ENCODE peak calls at places on chromosomes 5 and 9, in four cellular contexts. H, N, Q and M are unnamed samples.
A peak's percentile ranks its signal among the peaks of the same experiment; 100 is the strongest.

GRCh38 chr5:173441053-173441628 is 112.9 kb upstream of the STC2 start:
- DNase-seq in Q (no peak), H (no peak), N (no peak), M (no peak)

GRCh38 chr5:38257236-38258036 is 923 bp upstream of the EGFLAM start:
- DNase-seq in Q (no peak), H (no peak), N (no peak), M (no peak)

GRCh38 chr9:4315582-4316215 is 15.8 kb upstream of the GLIS3 start:
- DNase-seq in Q (peak; percentile 72), H (peak; percentile 84), N (peak; percentile 73), M (no peak)

GRCh38 chr9:130390371-130390770 is 54.4 kb upstream of the ASS1 start:
- DNase-seq in N (no peak), H (no peak), Q (no peak), M (no peak)

GRCh38 chr5:149959406-149960236 is 937 bp upstream of the SLC26A2 start:
- DNase-seq in H (peak; percentile 73), Q (peak; percentile 45), N (no peak), M (no peak)

GRCh38 chr5:168939131-168939530 is 360.0 kb upstream of the PANK3 start:
- DNase-seq in Q (no peak), H (no peak), N (no peak), M (no peak)

GRCh38 chr9:19358691-19359090 is 21.3 kb downstream of the RPS6 start:
- DNase-seq in N (no peak), Q (no peak), H (no peak), M (no peak)

GRCh38 chr9:89690334-89690912 is 85.6 kb downstream of the GADD45G start:
- DNase-seq in Q (no peak), H (no peak), N (no peak), M (no peak)

GRCh38 chr5:59810041-59810440 is 83.5 kb downstream of the PDE4D start:
- DNase-seq in N (peak; percentile 46), Q (peak; percentile 69), H (peak; percentile 78), M (peak; percentile 62)

GRCh38 chr9:115923410-115923809 is 230.2 kb upstream of the PAPPA start:
- DNase-seq in N (no peak), Q (no peak), H (no peak), M (no peak)

GRCh38 chr5:143527808-143528207 is 124.3 kb upstream of the NR3C1 start:
- DNase-seq in Q (no peak), N (no peak), H (peak; percentile 35), M (peak; percentile 15)

GRCh38 chr9:19028835-19029451 is 4.1 kb downstream of the SAXO1 start:
- DNase-seq in N (no peak), Q (peak; percentile 70), H (peak; percentile 69), M (peak; percentile 59)

GRCh38 chr5:137294604-137295003 is 204.5 kb downstream of the SPOCK1 start:
- DNase-seq in N (no peak), Q (no peak), H (no peak), M (no peak)

GRCh38 chr5:995318-995717 is 13.3 kb upstream of the NKD2 start:
- DNase-seq in N (no peak), Q (no peak), H (no peak), M (no peak)

GRCh38 chr9:3760031-3760430 is 234.2 kb upstream of the RFX3 start:
- DNase-seq in H (peak; percentile 84), N (no peak), Q (no peak), M (no peak)

GRCh38 chr5:172887735-172888134 is 53.7 kb downstream of the ERGIC1 start:
- DNase-seq in N (no peak), Q (peak; percentile 88), H (no peak), M (no peak)

GRCh38 chr9:71514344-71514975 is 253.9 kb downstream of the CEMIP2 start:
- DNase-seq in Q (no peak), H (peak; percentile 90), N (no peak), M (no peak)

GRCh38 chr5:114176356-114176755 is 185.5 kb upstream of the KCNN2 start:
- DNase-seq in Q (peak; percentile 10), H (peak; percentile 55), N (no peak), M (no peak)

GRCh38 chr5:104628906-104629305 is 1066.3 kb upstream of the NUDT12 start:
- DNase-seq in H (peak; percentile 2), Q (no peak), N (no peak), M (no peak)

GRCh38 chr5:31193026-31193425 is 460 bp upstream of the CDH6 start:
- DNase-seq in Q (no peak), N (no peak), H (no peak), M (no peak)

GRCh38 chr5:171614511-171614910 is 171.1 kb upstream of the SMIM23 start:
- DNase-seq in N (no peak), Q (no peak), H (no peak), M (no peak)

GRCh38 chr9:113886471-113886870 is 10.4 kb downstream of the ZNF618 start:
- DNase-seq in N (no peak), Q (no peak), H (no peak), M (no peak)

GRCh38 chr5:57298985-57299491 is 125.2 kb downstream of the GPBP1 start:
- DNase-seq in N (no peak), H (peak; percentile 84), Q (peak; percentile 80), M (peak; percentile 85)

GRCh38 chr5:10863763-10864383 is 102.8 kb upstream of the DAP start:
- DNase-seq in Q (peak; percentile 33), H (peak; percentile 47), N (no peak), M (no peak)

GRCh38 chr5:128876848-128877387 is 88.4 kb upstream of the SLC27A6 start:
- DNase-seq in Q (no peak), H (no peak), N (no peak), M (no peak)

GRCh38 chr9:79583957-79584654 is 12.3 kb downstream of the TLE4 start:
- DNase-seq in N (no peak), H (no peak), Q (no peak), M (no peak)

GRCh38 chr5:69083412-69083811 is 10.4 kb upstream of the SLC30A5 start:
- DNase-seq in H (peak; percentile 58), Q (no peak), N (no peak), M (no peak)

GRCh38 chr9:100465270-100465669 is 7.7 kb upstream of the TMEFF1 start:
- DNase-seq in N (no peak), Q (no peak), H (no peak), M (no peak)

GRCh38 chr9:111036068-111036789 is 2.0 kb downstream of the LPAR1 start:
- DNase-seq in N (no peak), H (peak; percentile 73), Q (peak; percentile 66), M (no peak)
- TF ChIP-seq CTCF in N (no peak), H (peak; percentile 79), Q (peak; percentile 83), M (peak; percentile 72)

GRCh38 chr9:98807070-98807810 is at the start of gene GALNT12:
- DNase-seq in Q (no peak), H (no peak), N (no peak), M (no peak)
- TF ChIP-seq CTCF in Q (no peak), H (no peak), N (no peak), M (no peak)

DNA sequence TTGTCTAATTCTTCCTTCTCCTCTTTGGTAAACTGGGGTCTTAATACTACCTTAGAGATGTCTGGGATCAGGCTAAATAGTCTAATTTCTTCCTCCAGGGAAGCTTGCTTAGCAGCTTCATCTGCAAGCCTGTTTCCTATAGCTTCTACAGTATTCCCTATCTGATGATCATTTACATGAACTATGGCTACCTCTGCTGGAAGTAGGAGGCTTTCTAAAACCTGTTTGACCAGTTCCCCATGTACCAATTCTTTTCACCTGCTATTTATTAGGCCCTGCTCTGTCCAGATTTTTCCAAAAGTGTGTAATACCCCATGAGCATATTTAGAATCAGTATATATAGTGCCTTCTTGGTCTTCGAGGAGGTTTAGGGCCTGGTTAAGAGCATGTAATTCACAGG is 619.8 kb downstream of the HINT1 start:
- DNase-seq in Q (no peak), N (no peak), H (peak; percentile 68), M (no peak)
- TF ChIP-seq CTCF in Q (no peak), N (no peak), H (peak; percentile 35), M (no peak)

GRCh38 chr5:5882706-5883105 is 460.2 kb downstream of the ICE1 start:
- DNase-seq in H (no peak), N (no peak), Q (no peak), M (no peak)

GRCh38 chr5:5883116-5883515 is 460.6 kb downstream of the ICE1 start:
- DNase-seq in N (no peak), Q (no peak), H (no peak), M (no peak)

GRCh38 chr5:5880364-5880763 is 457.9 kb downstream of the ICE1 start:
- DNase-seq in Q (no peak), H (no peak), N (no peak), M (no peak)

GRCh38 chr5:5883562-5883961 is 461.1 kb downstream of the ICE1 start:
- DNase-seq in Q (no peak), N (no peak), H (no peak), M (no peak)

DNA sequence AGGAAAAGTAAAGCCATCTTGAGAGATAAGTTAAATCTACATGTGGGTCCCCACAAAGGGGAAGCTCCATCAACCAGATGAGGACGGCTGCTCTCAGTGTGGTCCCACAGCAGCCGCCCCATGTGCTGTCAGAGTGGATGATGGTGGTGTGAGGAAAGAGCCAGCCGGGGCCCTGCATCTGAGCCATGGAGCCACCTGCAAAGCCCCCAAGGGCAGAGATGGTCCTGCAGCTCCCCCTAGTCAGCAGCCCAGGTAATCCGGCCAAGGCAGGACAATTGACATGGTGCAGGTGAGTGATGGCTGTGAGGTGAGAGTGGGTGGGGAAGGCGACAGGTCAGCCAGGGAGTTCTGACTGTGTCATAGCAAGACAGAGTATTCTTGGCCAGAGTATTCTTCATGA is 458.8 kb downstream of the ICE1 start:
- DNase-seq in Q (no peak), H (no peak), N (no peak), M (no peak)
- TF ChIP-seq CTCF in Q (no peak), H (no peak), N (no peak), M (no peak)

DNA sequence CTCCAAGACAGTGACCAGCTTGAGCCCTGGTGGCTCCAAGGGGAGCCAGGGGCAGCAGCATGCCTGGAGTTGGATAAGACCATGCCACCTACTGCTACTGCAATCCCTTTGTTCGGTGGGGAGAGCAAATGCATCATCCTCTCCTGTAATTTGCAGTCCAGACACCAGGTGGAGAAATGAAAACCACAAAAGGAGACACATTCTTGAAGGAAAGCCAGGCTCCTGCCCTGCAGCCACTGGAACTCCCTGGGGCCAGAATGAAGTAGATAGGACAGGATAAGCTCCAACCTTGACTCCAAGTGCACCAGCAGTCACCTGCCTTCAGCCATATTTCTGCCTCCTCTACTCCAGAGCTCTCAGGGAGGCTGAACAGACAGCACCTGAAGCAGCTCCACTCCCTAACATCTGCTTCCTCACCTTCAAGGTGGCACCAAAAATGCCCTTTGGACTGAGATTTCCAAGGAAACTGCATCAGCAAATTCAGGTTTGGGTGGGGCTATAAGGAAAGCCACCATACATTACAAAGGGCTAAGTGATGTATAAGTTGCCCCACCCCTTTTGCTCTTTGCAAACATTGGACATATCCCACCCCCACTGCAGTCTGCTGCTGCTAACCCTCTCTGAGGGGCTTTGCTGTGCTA is 65.0 kb upstream of the IQGAP2 start:
- DNase-seq in N (no peak), Q (peak; percentile 26), H (peak; percentile 78), M (peak; percentile 68)
- TF ChIP-seq CTCF in N (no peak), Q (peak; percentile 29), H (peak; percentile 73), M (peak; percentile 58)

DNA sequence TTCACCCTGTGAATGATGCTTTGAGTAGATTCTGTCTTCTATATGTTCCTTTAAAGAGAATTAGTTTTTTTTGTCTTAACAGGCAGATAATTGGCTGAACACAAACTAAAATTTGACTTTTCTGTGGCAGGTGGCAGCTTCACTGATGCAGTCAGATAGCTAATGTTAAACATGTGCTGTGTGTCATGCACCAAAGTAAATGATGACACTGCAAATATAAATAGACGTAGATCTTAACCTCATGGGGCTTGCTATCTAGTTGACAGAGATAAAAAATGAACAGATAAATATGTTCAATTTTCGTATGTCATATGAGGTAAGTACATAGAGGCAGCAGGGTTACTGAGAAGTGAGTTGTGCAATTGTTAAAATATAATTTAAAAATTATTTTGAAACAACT is 82.7 kb downstream of the PARP8 start:
- DNase-seq in Q (no peak), N (no peak), H (no peak), M (no peak)
- TF ChIP-seq CTCF in Q (no peak), N (no peak), H (no peak), M (no peak)